ENCODE peak calls at places on chromosomes 12 and 14, in six cellular contexts. G is hepatic stellate cell; I is posterior vena cava; M is stimulated activated CD4-positive, alpha-beta T cell treated with anti-CD3 and anti-CD28 coated beads, Interleukin-4, amount 100 ng/mL, for 48 hours; T is stimulated activated CD8-positive, alpha-beta memory T cell treated with anti-CD3 and anti-CD28 coated beads, Interleukin-2, amount 100 ng/mL, for 1 hour; L is foreskin melanocyte. N is an unnamed sample.
A peak's percentile ranks its signal among the peaks of the same experiment; 100 is the strongest.

GRCh38 chr12:59723520-59723919 is 127.7 kb downstream of the SLC16A7 start:
- DNase-seq in M (no peak), T (no peak), I (no peak), L (no peak), G (no peak), N (no peak)

GRCh38 chr12:27822076-27822712 is 42.2 kb upstream of the MANSC4 start:
- DNase-seq in M (peak; percentile 54), G (peak; percentile 43), I (no peak), T (no peak), L (no peak), N (no peak)

GRCh38 chr14:23009939-23010718 is at the start of gene C14orf93:
- DNase-seq in G (peak; percentile 86), I (peak; percentile 94), T (peak; percentile 54), M (peak; percentile 86), L (peak; percentile 55), N (peak; percentile 94)

GRCh38 chr12:47808574-47809380 is 10.9 kb downstream of the HDAC7 start:
- DNase-seq in I (no peak), T (no peak), G (no peak), M (no peak), L (no peak), N (no peak)

GRCh38 chr12:80170915-80171314 is 71.6 kb downstream of the OTOGL start:
- DNase-seq in M (no peak), G (no peak), L (no peak), T (no peak), I (no peak), N (no peak)

GRCh38 chr12:121033625-121034349 is 5.3 kb downstream of the OASL start:
- DNase-seq in L (no peak), I (peak; percentile 72), M (peak; percentile 41), T (peak; percentile 24), G (no peak), N (no peak)

GRCh38 chr14:85482549-85482948 is 47.4 kb upstream of the FLRT2 start:
- DNase-seq in T (no peak), G (no peak), I (no peak), L (no peak), M (no peak), N (no peak)

GRCh38 chr14:84670801-84671200 is 859.1 kb upstream of the FLRT2 start:
- DNase-seq in L (no peak), M (no peak), I (no peak), T (no peak), G (no peak), N (no peak)

GRCh38 chr14:23569443-23570151 is 2.0 kb upstream of the AP1G2 start:
- DNase-seq in I (peak; percentile 58), G (no peak), L (no peak), T (no peak), M (no peak), N (peak; percentile 58)

GRCh38 chr14:103828315-103828967 is 18.9 kb downstream of the PPP1R13B start:
- DNase-seq in G (no peak), T (no peak), I (no peak), M (no peak), L (no peak), N (no peak)

GRCh38 chr14:71739273-71739990 is 192.8 kb upstream of the RGS6 start:
- DNase-seq in G (no peak), L (no peak), M (no peak), I (no peak), T (no peak), N (no peak)

GRCh38 chr14:89851031-89851430 is 103.5 kb downstream of the EFCAB11 start:
- DNase-seq in I (no peak), L (no peak), T (no peak), M (no peak), G (no peak), N (no peak)

GRCh38 chr14:93926209-93926872 is 803 bp upstream of the FAM181A start:
- DNase-seq in L (no peak), G (no peak), M (no peak), T (no peak), I (no peak), N (peak; percentile 69)

GRCh38 chr12:104565606-104566243 is 109.0 kb downstream of the CHST11 start:
- DNase-seq in L (no peak), G (no peak), T (no peak), M (no peak), I (no peak), N (no peak)

GRCh38 chr14:95300002-95300696 is 19.6 kb downstream of the CLMN start:
- DNase-seq in L (no peak), G (no peak), I (no peak), M (no peak), T (no peak), N (peak; percentile 74)

GRCh38 chr14:39607978-39608377 is 175.7 kb upstream of the FBXO33 start:
- DNase-seq in M (no peak), T (no peak), L (no peak), G (no peak), I (no peak), N (no peak)

GRCh38 chr12:92518071-92518470 is 184.7 kb upstream of the PLEKHG7 start:
- DNase-seq in T (no peak), L (no peak), I (no peak), M (no peak), G (no peak), N (no peak)

GRCh38 chr14:103296987-103297386 is 37.0 kb upstream of the EIF5 start:
- DNase-seq in T (no peak), M (no peak), L (no peak), I (peak; percentile 26), G (no peak), N (no peak)

GRCh38 chr14:59918824-59919581 is 941 bp upstream of the LRRC9 start:
- DNase-seq in T (no peak), I (no peak), L (no peak), G (peak; percentile 45), M (no peak), N (no peak)

GRCh38 chr14:69017706-69018105 is 38.6 kb upstream of the ACTN1 start:
- DNase-seq in M (no peak), L (no peak), I (no peak), G (no peak), T (no peak), N (no peak)

GRCh38 chr12:67647547-67648305 is 819 bp upstream of the DYRK2 start:
- DNase-seq in M (peak; percentile 11), I (peak; percentile 94), L (peak; percentile 84), G (peak; percentile 88), T (no peak), N (peak; percentile 92)

GRCh38 chr14:100691395-100692025 is 35.2 kb upstream of the DLK1 start:
- DNase-seq in M (no peak), I (no peak), G (no peak), T (no peak), L (no peak), N (no peak)

GRCh38 chr12:111785651-111786050 is 18.9 kb downstream of the ALDH2 start:
- DNase-seq in M (no peak), G (no peak), I (no peak), L (peak; percentile 14), T (no peak), N (no peak)

GRCh38 chr12:58262796-58263195 is 321.4 kb downstream of the ATP23 start:
- DNase-seq in L (no peak), T (no peak), G (no peak), M (no peak), I (no peak), N (no peak)